ENCODE peak calls at places on chromosomes 12 and 14, in six cellular contexts. J is GM13976, G is left ventricle myocardium inferior, U is T-helper 9 cell, N is pancreas, K is cardiac septum. L is an unnamed sample.

GRCh38 chr14:101477648-101478047 is 83.6 kb upstream of the DIO3 start:
- DNase-seq in N (no peak), G (no peak), J (no peak), U (no peak), K (no peak), L (no peak)

GRCh38 chr12:66861157-66861750 is 182.4 kb upstream of the GRIP1 start:
- DNase-seq in N (peak), J (peak), K (no peak), U (peak), G (peak), L (peak)

GRCh38 chr14:99274346-99275221 is 2.6 kb upstream of the BCL11B start:
- DNase-seq in N (peak), G (peak), J (peak), K (no peak), U (peak), L (peak)

GRCh38 chr12:62653740-62654139 is 187.1 kb downstream of the MON2 start:
- DNase-seq in N (no peak), U (no peak), J (no peak), G (no peak), K (no peak), L (no peak)

GRCh38 chr12:131239384-131240094 is 285.8 kb downstream of the ADGRD1 start:
- DNase-seq in G (no peak), U (no peak), N (no peak), K (no peak), J (peak), L (no peak)

GRCh38 chr14:32656609-32657008 is 282.1 kb upstream of the NPAS3 start:
- DNase-seq in N (no peak), G (no peak), J (no peak), U (no peak), K (no peak), L (no peak)

GRCh38 chr12:93804392-93805179 is 127.4 kb downstream of the CRADD start:
- DNase-seq in N (no peak), J (no peak), U (no peak), G (no peak), K (no peak), L (no peak)

GRCh38 chr14:45332360-45332988 is 79.5 kb upstream of the MIS18BP1 start:
- DNase-seq in G (no peak), J (no peak), U (no peak), N (peak), K (no peak), L (no peak)

GRCh38 chr12:91274886-91275285 is 92.3 kb upstream of the DCN start:
- DNase-seq in J (no peak), K (no peak), G (no peak), U (no peak), N (no peak), L (no peak)

GRCh38 chr12:58897969-58898368 is 22.3 kb downstream of the LRIG3 start:
- DNase-seq in N (no peak), U (no peak), J (no peak), K (no peak), G (no peak), L (no peak)

GRCh38 chr12:810635-811415 is 58.4 kb downstream of the WNK1 start:
- DNase-seq in K (no peak), U (no peak), J (peak), N (no peak), G (no peak), L (no peak)

L was measured in naive thymus-derived CD4-positive, alpha-beta T cell.